ENCODE peak calls at places on chromosomes 12 and 14, in eight cellular contexts. Y, H, K, N, O, L, B and A are unnamed samples. For H3K4me1 and H3K9me3, the result is how much of the 10 kb centered on the place peaks cover.

GRCh38 chr12:91004872-91005271 is at the start of gene EPYC:
- DNase-seq in O (no peak), B (no peak), Y (no peak), L (no peak), K (no peak), H (no peak), N (no peak), A (no peak)

GRCh38 chr12:125132698-125133400 is 67.6 kb downstream of the AACS start:
- DNase-seq in K (no peak), Y (no peak), B (no peak), N (no peak), O (no peak), H (no peak), L (no peak), A (no peak)

GRCh38 chr12:52346596-52346995 is 20.7 kb downstream of the KRT85 start:
- DNase-seq in B (no peak), L (no peak), O (peak), K (no peak), N (no peak), H (no peak), Y (no peak), A (no peak)

GRCh38 chr12:94640134-94640928 is 10.0 kb downstream of the TMCC3 start:
- DNase-seq in H (no peak), B (no peak), Y (no peak), K (no peak), O (no peak), N (no peak), L (no peak), A (no peak)

GRCh38 chr12:2804390-2805145 is 7.9 kb upstream of the ITFG2 start:
- DNase-seq in Y (no peak), H (no peak), L (no peak), B (peak), N (no peak), O (no peak), K (peak), A (no peak)

GRCh38 chr12:113259499-113259953 is 38.3 kb downstream of the TPCN1 start:
- DNase-seq in B (peak), K (peak), L (no peak), O (no peak), N (no peak), Y (no peak), H (no peak), A (no peak)

GRCh38 chr14:42779024-42779423 is 1172.3 kb downstream of the LRFN5 start:
- DNase-seq in L (no peak), O (no peak), N (no peak), Y (no peak), B (no peak), K (no peak), H (no peak), A (no peak)

GRCh38 chr12:84632556-84632955 is 280.0 kb downstream of the SLC6A15 start:
- DNase-seq in Y (no peak), B (no peak), L (no peak), N (no peak), K (no peak), H (no peak), O (no peak), A (peak)

GRCh38 chr14:41891624-41892023 is 284.9 kb downstream of the LRFN5 start:
- DNase-seq in Y (no peak), K (no peak), L (no peak), B (no peak), H (no peak), N (no peak), O (no peak), A (no peak)

GRCh38 chr12:131897875-131898274 is 3.5 kb downstream of the ULK1 start:
- DNase-seq in H (no peak), O (no peak), K (no peak), N (no peak), Y (no peak), L (no peak), B (no peak), A (no peak)

GRCh38 chr14:100294213-100294962 is 11.9 kb downstream of the SLC25A29 start:
- DNase-seq in K (peak), B (peak), H (no peak), Y (no peak), O (no peak), L (peak), N (no peak), A (peak)

GRCh38 chr12:11941601-11942360 is 129.0 kb upstream of the BCL2L14 start:
- DNase-seq in H (no peak), O (no peak), K (no peak), Y (no peak), N (no peak), L (no peak), B (no peak), A (no peak)

GRCh38 chr12:1928439-1929121 is 10.1 kb upstream of the CACNA2D4 start:
- DNase-seq in L (no peak), H (no peak), O (no peak), K (peak), Y (no peak), N (no peak), B (peak), A (peak)

GRCh38 chr14:73785834-73786631 is 65.6 kb upstream of the PTGR2 start:
- DNase-seq in Y (peak), H (peak), K (peak), L (peak), N (peak), O (peak), B (peak), A (peak)

GRCh38 chr12:76901628-76902386 is 23.0 kb upstream of the CSRP2 start:
- DNase-seq in L (no peak), Y (no peak), N (no peak), K (no peak), B (no peak), O (no peak), H (no peak), A (peak)

GRCh38 chr12:32561931-32562341 is 117.2 kb upstream of the DNM1L start:
- DNase-seq in O (no peak), L (no peak), Y (no peak), B (no peak), N (peak), H (no peak), K (no peak), A (peak)

GRCh38 chr14:63436286-63437098 is 106.7 kb downstream of the PPP2R5E start:
- DNase-seq in L (no peak), N (no peak), Y (no peak), K (no peak), B (no peak), O (no peak), H (no peak), A (no peak)

GRCh38 chr12:25123126-25123525 is 71.8 kb downstream of the DNAI7 start:
- DNase-seq in H (no peak), L (no peak), K (no peak), O (no peak), B (no peak), N (no peak), Y (no peak), A (no peak)

GRCh38 chr12:3091650-3092207 is 14.6 kb downstream of the TSPAN9 start:
- DNase-seq in H (no peak), B (no peak), O (no peak), N (peak), K (no peak), L (no peak), Y (no peak), A (peak)

GRCh38 chr12:70367268-70368141 is 1.4 kb downstream of the KCNMB4 start:
- DNase-seq in N (peak), L (peak), Y (no peak), K (no peak), O (no peak), H (no peak), B (no peak), A (peak)

GRCh38 chr14:83826838-83827237 is 1703.1 kb upstream of the FLRT2 start:
- DNase-seq in Y (no peak), K (no peak), N (no peak), L (no peak), O (no peak), H (no peak), B (no peak), A (no peak)

GRCh38 chr12:63056649-63057048 is 94.4 kb downstream of the AVPR1A start:
- DNase-seq in L (no peak), N (no peak), O (no peak), B (no peak), H (no peak), Y (no peak), K (no peak), A (no peak)

GRCh38 chr12:123671876-123672275 is 963 bp downstream of the TCTN2 start:
- DNase-seq in Y (no peak), O (no peak), H (no peak), L (no peak), B (no peak), K (no peak), N (peak), A (no peak)

GRCh38 chr12:80756875-80757274 is 40.2 kb downstream of the MYF5 start:
- DNase-seq in B (no peak), H (no peak), O (no peak), N (no peak), Y (no peak), L (no peak), K (no peak), A (no peak)

GRCh38 chr12:76964784-76965571 is 86.2 kb upstream of the CSRP2 start:
- DNase-seq in K (no peak), B (no peak), Y (no peak), N (no peak), H (no peak), L (no peak), O (no peak), A (no peak)

GRCh38 chr14:91041450-91041849 is 19.0 kb downstream of the RPS6KA5 start:
- DNase-seq in L (no peak), B (no peak), N (no peak), H (no peak), O (no peak), K (no peak), Y (no peak), A (no peak)

GRCh38 chr14:73462078-73462715 is 3.9 kb upstream of the NUMB start:
- DNase-seq in H (peak), Y (no peak), N (peak), L (no peak), B (peak), K (peak), O (peak), A (no peak)

GRCh38 chr12:116697305-116698130 is 40.4 kb downstream of the SPRING1 start:
- DNase-seq in L (peak), H (peak), N (peak), K (no peak), O (peak), B (no peak), Y (no peak), A (no peak)

GRCh38 chr12:97968641-97969171 is 506.1 kb downstream of the RMST start:
- DNase-seq in L (no peak), N (no peak), B (no peak), K (no peak), H (no peak), O (no peak), Y (no peak), A (no peak)

GRCh38 chr12:79119796-79120195 is 255.2 kb downstream of the SYT1 start:
- DNase-seq in L (no peak), O (no peak), K (no peak), B (no peak), Y (no peak), H (no peak), N (peak), A (peak)

GRCh38 chr14:64762044-64763034 is 58.1 kb downstream of the PLEKHG3 start:
- DNase-seq in Y (peak), O (peak), H (peak), N (peak), L (no peak), B (peak), K (peak), A (peak)
- H3K4me1 ChIP-seq in Y (half or more), O (under half), H (half or more), N (half or more), L (under half), B (under half), K (under half), A (under half)

GRCh38 chr12:34214011-34214410 is 191.7 kb downstream of the ALG10 start:
- DNase-seq in N (no peak), L (no peak), O (no peak), H (no peak), K (no peak), B (no peak), Y (no peak), A (no peak)

GRCh38 chr12:34215213-34215892 is 193.1 kb downstream of the ALG10 start:
- DNase-seq in Y (no peak), H (no peak), K (no peak), B (no peak), L (no peak), N (no peak), O (no peak), A (no peak)

GRCh38 chr12:34218193-34219045 is 196.1 kb downstream of the ALG10 start:
- DNase-seq in B (peak), L (peak), N (peak), H (peak), Y (peak), O (peak), K (peak), A (peak)

GRCh38 chr12:34217660-34218059 is 195.4 kb downstream of the ALG10 start:
- DNase-seq in H (no peak), Y (no peak), O (no peak), L (no peak), N (no peak), B (peak), K (no peak), A (no peak)

DNA sequence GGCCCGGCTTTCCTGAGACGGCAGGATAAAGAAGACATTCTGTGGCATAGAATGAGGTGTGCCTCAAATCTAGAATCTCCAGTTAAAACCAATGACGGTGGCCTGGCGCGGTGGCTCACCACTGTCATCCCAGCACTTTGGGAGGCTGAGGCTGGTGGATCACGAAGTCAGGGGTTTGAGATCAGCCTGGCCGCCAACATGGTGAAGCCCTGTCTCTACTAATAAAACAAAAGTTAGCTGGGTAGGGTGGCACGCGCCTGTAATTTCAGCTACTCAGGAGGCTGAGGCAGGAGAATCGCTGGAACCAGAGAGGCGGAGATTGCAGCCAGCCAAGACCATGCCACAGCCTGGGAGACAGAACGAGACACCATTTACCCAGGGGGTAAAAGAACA is 193.6 kb downstream of the ALG10 start:
- DNase-seq in K (no peak), O (no peak), B (no peak), N (no peak), H (no peak), Y (no peak), L (no peak), A (no peak)
- H3K9me3 ChIP-seq in K (under half), O (under half), B (under half), N (under half), H (under half), Y (under half), L (under half), A (under half)

GRCh38 chr14:35367056-35367372 is 37.5 kb downstream of the NFKBIA start:
- DNase-seq in H (no peak), N (no peak), B (no peak), K (no peak), O (no peak), Y (no peak), L (no peak), A (no peak)
- H3K4me1 ChIP-seq in H (half or more), N (under half), B (under half), K (under half), O (under half), Y (under half), L (under half), A (under half)

GRCh38 chr12:96352161-96352835 is 47.9 kb downstream of the CDK17 start:
- DNase-seq in O (no peak), H (no peak), N (no peak), Y (no peak), L (no peak), K (no peak), B (no peak), A (no peak)
- H3K9me3 ChIP-seq in O (under half), H (under half), N (under half), Y (under half), L (under half), K (under half), B (under half), A (under half)

GRCh38 chr12:13099066-13099909 is 4.2 kb downstream of the GSG1 start:
- DNase-seq in O (no peak), N (no peak), L (peak), Y (no peak), H (no peak), K (no peak), B (no peak), A (no peak)
- H3K4me1 ChIP-seq in O (under half), N (under half), L (under half), Y (under half), H (half or more), K (under half), B (under half), A (under half)

GRCh38 chr12:56867216-56867615 is 67.0 kb downstream of the SDR9C7 start:
- DNase-seq in O (no peak), B (no peak), Y (no peak), N (no peak), K (no peak), H (no peak), L (peak), A (no peak)
- H3K9me3 ChIP-seq in O (under half), B (under half), Y (under half), N (under half), K (under half), H (half or more), L (half or more), A (under half)

GRCh38 chr14:103656758-103657133 is 27.7 kb downstream of the KLC1 start:
- DNase-seq in Y (no peak), K (no peak), B (no peak), N (no peak), O (no peak), L (no peak), H (no peak), A (no peak)
- H3K4me1 ChIP-seq in Y (under half), K (under half), B (under half), N (under half), O (under half), L (under half), H (under half), A (under half)